ENCODE peak calls at places on chromosomes 3 and 15, in seven cellular contexts. M is AG10803, T is tibial artery, O is astrocyte of the spinal cord, S is brain microvascular endothelial cell, V is fibroblast of the aortic adventitia, X is kidney. F is an unnamed sample.

GRCh38 chr3:190227064-190227463 is 95.2 kb downstream of the CLDN1 start:
- DNase-seq in M (no peak), T (no peak), O (no peak), S (no peak), V (no peak), X (no peak), F (no peak)

GRCh38 chr3:134364936-134365765 is 9.1 kb downstream of the AMOTL2 start:
- DNase-seq in M (peak; percentile 73), T (peak; percentile 62), O (peak; percentile 50), S (no peak), V (peak; percentile 46), X (no peak), F (no peak)

GRCh38 chr3:111299070-111299672 is 227.6 kb downstream of the NECTIN3 start:
- DNase-seq in M (peak; percentile 79), T (no peak), O (peak; percentile 70), S (peak; percentile 27), V (peak; percentile 25), X (no peak), F (no peak)

GRCh38 chr15:92751528-92751927 is 96.0 kb upstream of the FAM174B start:
- DNase-seq in M (no peak), T (no peak), O (no peak), S (no peak), V (no peak), X (no peak), F (peak; percentile 43)

GRCh38 chr3:99875925-99876781 is 58.5 kb downstream of the CMSS1 start:
- DNase-seq in M (peak; percentile 70), T (peak; percentile 91), O (peak; percentile 83), S (peak; percentile 75), V (peak; percentile 75), X (peak; percentile 94), F (no peak)

GRCh38 chr3:140630866-140631265 is 47.0 kb upstream of the TRIM42 start:
- DNase-seq in M (peak; percentile 3), T (no peak), O (peak; percentile 15), S (peak; percentile 41), V (peak; percentile 11), X (no peak), F (no peak)

GRCh38 chr3:36372534-36372935 is 7.8 kb upstream of the STAC start:
- DNase-seq in M (peak; percentile 37), T (no peak), O (peak; percentile 81), S (peak; percentile 39), V (peak; percentile 67), X (no peak), F (no peak)

GRCh38 chr3:83894223-83894622 is 1064.6 kb upstream of the CADM2 start:
- DNase-seq in M (no peak), T (no peak), O (no peak), S (no peak), V (no peak), X (no peak), F (no peak)

GRCh38 chr3:104685492-104685891 is 681.2 kb upstream of the ALCAM start:
- DNase-seq in M (no peak), T (no peak), O (no peak), S (no peak), V (no peak), X (no peak), F (no peak)

GRCh38 chr3:157423337-157423736 is 13.3 kb upstream of the PTX3 start:
- DNase-seq in M (peak; percentile 70), T (no peak), O (no peak), S (no peak), V (peak; percentile 27), X (no peak), F (no peak)

GRCh38 chr3:73766599-73767378 is 142.0 kb upstream of the PDZRN3 start:
- DNase-seq in M (peak; percentile 97), T (no peak), O (peak; percentile 88), S (peak; percentile 24), V (peak; percentile 98), X (no peak), F (no peak)

GRCh38 chr15:99086327-99086667 is 18.6 kb upstream of the SYNM start:
- DNase-seq in M (no peak), T (peak; percentile 53), O (no peak), S (no peak), V (no peak), X (no peak), F (no peak)

GRCh38 chr15:100665570-100665969 is 63.2 kb downstream of the ASB7 start:
- DNase-seq in M (no peak), T (peak; percentile 45), O (no peak), S (no peak), V (peak; percentile 94), X (no peak), F (no peak)

GRCh38 chr3:171935261-171936123 is 92.3 kb downstream of the TMEM212 start:
- DNase-seq in M (no peak), T (no peak), O (no peak), S (no peak), V (peak; percentile 6), X (no peak), F (no peak)

GRCh38 chr15:95857758-95858157 is 472.7 kb upstream of the NR2F2 start:
- DNase-seq in M (no peak), T (no peak), O (no peak), S (no peak), V (no peak), X (no peak), F (no peak)

GRCh38 chr3:55721716-55722484 is 234.8 kb upstream of the WNT5A start:
- DNase-seq in M (peak; percentile 42), T (no peak), O (peak; percentile 48), S (peak; percentile 33), V (peak; percentile 36), X (no peak), F (no peak)

GRCh38 chr3:151501171-151501790 is 40.4 kb upstream of the IGSF10 start:
- DNase-seq in M (no peak), T (no peak), O (no peak), S (no peak), V (no peak), X (no peak), F (no peak)

GRCh38 chr3:85304360-85304964 is 345.7 kb downstream of the CADM2 start:
- DNase-seq in M (no peak), T (no peak), O (peak; percentile 8), S (no peak), V (no peak), X (no peak), F (no peak)

GRCh38 chr15:44729394-44729913 is 6.9 kb upstream of the TRIM69 start:
- DNase-seq in M (no peak), T (no peak), O (no peak), S (no peak), V (peak; percentile 44), X (peak; percentile 80), F (no peak)

GRCh38 chr3:181880339-181880738 is 168.6 kb downstream of the SOX2 start:
- DNase-seq in M (no peak), T (no peak), O (no peak), S (no peak), V (no peak), X (no peak), F (no peak)

GRCh38 chr3:140830391-140830790 is 111.2 kb upstream of the SLC25A36 start:
- DNase-seq in M (no peak), T (no peak), O (no peak), S (no peak), V (no peak), X (no peak), F (peak; percentile 99)

GRCh38 chr15:74725241-74725774 is at the start of gene CYP1A1:
- DNase-seq in M (no peak), T (no peak), O (no peak), S (no peak), V (no peak), X (no peak), F (peak; percentile 7)

GRCh38 chr3:14577897-14578296 is 37.8 kb upstream of the GRIP2 start:
- DNase-seq in M (no peak), T (no peak), O (no peak), S (no peak), V (no peak), X (no peak), F (no peak)

GRCh38 chr3:38493019-38493418 is 3.1 kb upstream of the EXOG start:
- DNase-seq in M (peak; percentile 52), T (no peak), O (peak; percentile 27), S (no peak), V (peak; percentile 42), X (no peak), F (no peak)

GRCh38 chr3:144187531-144188230 is 216.1 kb downstream of the DIPK2A start:
- DNase-seq in M (peak; percentile 45), T (no peak), O (peak; percentile 89), S (no peak), V (peak; percentile 47), X (no peak), F (no peak)

GRCh38 chr3:183883291-183884096 is 1.2 kb downstream of the PARL start:
- DNase-seq in M (no peak), T (no peak), O (no peak), S (no peak), V (no peak), X (no peak), F (no peak)
- H3K4me3 ChIP-seq in M (peak overlapping the region; percentile 95), T (peak overlapping the region; percentile 95), O (peak overlapping the region; percentile 92), S (peak overlapping the region; percentile 86), V (peak overlapping the region; percentile 97), X (peak overlapping the region; percentile 86), F (peak overlapping the region; percentile 99)

DNA sequence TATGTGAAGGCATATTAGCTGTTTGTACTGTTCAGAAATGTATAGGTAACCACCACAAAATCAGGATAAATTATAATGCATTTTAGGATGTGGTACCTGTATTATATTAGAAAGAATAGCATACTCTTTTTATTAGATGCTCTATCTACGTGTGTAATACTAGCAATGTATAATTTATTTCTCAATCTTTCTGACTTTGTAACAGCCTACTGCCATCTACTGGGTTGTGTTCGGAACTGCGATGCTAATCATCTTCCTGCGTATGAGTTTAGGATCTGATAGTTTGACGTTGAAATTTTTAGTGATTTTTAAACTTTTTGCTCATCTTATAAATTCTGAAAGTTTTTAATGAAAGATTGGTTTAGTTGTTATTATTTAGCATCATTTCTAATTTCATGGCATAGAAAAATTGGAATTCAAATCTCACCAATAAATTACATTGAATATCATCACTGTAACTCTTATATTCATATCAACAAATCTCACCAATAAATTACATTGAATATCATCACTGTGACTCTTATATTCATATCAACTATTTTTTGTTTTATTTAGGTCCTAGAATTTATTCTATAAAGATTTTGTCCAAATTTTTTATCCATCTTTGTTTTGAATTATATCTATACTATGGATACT is 322.7 kb upstream of the ZNF717 start:
- DNase-seq in M (peak; percentile 46), T (no peak), O (peak; percentile 52), S (peak; percentile 67), V (peak; percentile 25), X (no peak), F (peak; percentile 14)
- TF ChIP-seq CTCF in M (peak; percentile 95), T (peak; percentile 55), O (peak; percentile 82), S (peak; percentile 81), V (peak; percentile 60), X (peak; percentile 27), F (peak; percentile 78)

GRCh38 chr3:127053026-127053425 is 70.1 kb downstream of the PLXNA1 start:
- DNase-seq in M (no peak), T (no peak), O (no peak), S (no peak), V (no peak), X (peak; percentile 34), F (no peak)
- H3K4me3 ChIP-seq in M (no peak overlapping the region), T (no peak overlapping the region), O (no peak overlapping the region), S (no peak overlapping the region), V (no peak overlapping the region), X (no peak overlapping the region), F (no peak overlapping the region)

DNA sequence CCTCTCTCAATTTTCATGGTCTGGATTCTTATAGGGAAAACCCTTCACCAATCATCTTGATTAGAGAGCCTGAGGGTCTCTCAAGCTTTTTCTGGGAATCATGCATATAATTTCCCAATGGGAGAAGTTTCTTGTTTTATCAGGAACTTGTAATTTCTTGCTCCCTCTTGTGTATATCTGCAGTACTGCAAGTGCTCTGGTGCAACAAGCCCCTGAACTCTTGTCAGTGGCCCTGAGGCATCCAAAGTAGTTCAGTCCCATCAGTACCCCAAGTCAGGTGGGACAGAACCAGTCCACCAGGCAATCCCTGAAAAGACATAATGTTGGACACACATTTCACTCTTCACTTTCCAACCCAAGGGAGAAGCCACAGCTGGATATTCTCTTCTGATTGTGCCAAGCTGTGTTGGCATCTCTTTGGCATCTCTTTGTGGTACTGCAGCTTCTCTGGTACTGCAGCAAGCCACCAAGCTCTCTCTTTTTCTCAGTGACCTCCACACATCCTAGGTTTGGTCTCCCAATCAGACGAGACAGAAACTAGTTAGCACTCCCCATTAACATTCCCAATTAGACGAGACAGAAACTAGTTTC is 214.5 kb downstream of the ZIC4 start:
- DNase-seq in M (peak; percentile 76), T (no peak), O (peak; percentile 82), S (peak; percentile 68), V (peak; percentile 87), X (no peak), F (peak; percentile 2)
- TF ChIP-seq CTCF in M (peak; percentile 90), T (peak; percentile 32), O (peak; percentile 81), S (peak; percentile 85), V (peak; percentile 90), X (peak; percentile 56), F (peak; percentile 63)

F was measured in LNCaP clone FGC.